ENCODE peak calls at places on chromosomes 3 and 15, in five cellular contexts. J is left lobe of liver; U is aorta; I is effector CD4-positive, alpha-beta T cell; G is activated CD4-positive, alpha-beta T cell treated with anti-CD3 and anti-CD28 coated beads for 24 hours. N is an unnamed sample.

GRCh38 chr15:88385078-88385700 is 82.0 kb downstream of the MRPL46 start:
- DNase-seq in J (no peak), U (no peak), I (no peak), G (no peak), N (no peak)

GRCh38 chr15:62059108-62059817 is 984 bp downstream of the VPS13C start:
- DNase-seq in J (no peak), U (no peak), I (no peak), G (no peak), N (no peak)

GRCh38 chr3:20511863-20512262 is 325.9 kb upstream of the SGO1 start:
- DNase-seq in J (no peak), U (no peak), I (no peak), G (no peak), N (no peak)

GRCh38 chr3:119998166-119998565 is 96.1 kb downstream of the GSK3B start:
- DNase-seq in J (no peak), U (no peak), I (no peak), G (no peak), N (no peak)

GRCh38 chr3:158713094-158713499 is 19.2 kb downstream of the RARRES1 start:
- DNase-seq in J (no peak), U (no peak), I (no peak), G (no peak), N (no peak)

GRCh38 chr3:32958509-32958908 is 7.1 kb downstream of the CCR4 start:
- DNase-seq in J (no peak), U (no peak), I (no peak), G (no peak), N (no peak)

GRCh38 chr15:49178477-49178876 is 8.4 kb downstream of the GALK2 start:
- DNase-seq in J (no peak), U (no peak), I (no peak), G (no peak), N (no peak)

GRCh38 chr3:128385080-128385832 is 81.4 kb downstream of the DNAJB8 start:
- DNase-seq in J (peak), U (peak), I (no peak), G (no peak), N (no peak)

GRCh38 chr3:17179381-17180205 is 294.8 kb downstream of the PLCL2 start:
- DNase-seq in J (no peak), U (no peak), I (no peak), G (no peak), N (no peak)

GRCh38 chr3:16618721-16619120 is 13.5 kb upstream of the DAZL start:
- DNase-seq in J (no peak), U (no peak), I (no peak), G (no peak), N (no peak)

GRCh38 chr3:23094890-23095462 is 108.2 kb upstream of the UBE2E2 start:
- DNase-seq in J (no peak), U (no peak), I (no peak), G (no peak), N (no peak)